ENCODE peak calls at places on chromosomes 13 and 19, in four cellular contexts. L is left lung, Q is omental fat pad, D is GM23338. E is an unnamed sample.

GRCh38 chr13:27493981-27494380 is 43.6 kb upstream of the MTIF3 start:
- DNase-seq in D (no peak), L (no peak), Q (no peak), E (no peak)

GRCh38 chr19:9939301-9939913 is 3.1 kb upstream of the OLFM2 start:
- DNase-seq in Q (no peak), L (no peak), D (peak), E (no peak)

GRCh38 chr13:41492432-41493267 is 35.3 kb downstream of the RGCC start:
- DNase-seq in L (no peak), D (no peak), Q (no peak), E (no peak)

GRCh38 chr19:5687360-5688198 is 2.5 kb upstream of the RPL36 start:
- DNase-seq in D (no peak), Q (no peak), L (no peak), E (no peak)

GRCh38 chr13:111382411-111382810 is 62.0 kb downstream of the TEX29 start:
- DNase-seq in Q (no peak), D (no peak), L (no peak), E (no peak)

GRCh38 chr13:77425705-77426104 is 98.8 kb upstream of the MYCBP2 start:
- DNase-seq in D (peak), L (no peak), Q (no peak), E (no peak)

GRCh38 chr13:109212630-109213029 is 573.8 kb downstream of the IRS2 start:
- DNase-seq in L (no peak), D (no peak), Q (no peak), E (no peak)

GRCh38 chr19:34317311-34317927 is 47.6 kb upstream of the GPI start:
- DNase-seq in L (no peak), D (no peak), Q (no peak), E (no peak)

GRCh38 chr13:79679334-79679733 is 198.4 kb downstream of the NDFIP2 start:
- DNase-seq in L (peak), D (peak), Q (peak), E (no peak)

GRCh38 chr13:73194310-73194709 is 135.5 kb downstream of the KLF5 start:
- DNase-seq in L (no peak), Q (no peak), D (no peak), E (no peak)

GRCh38 chr13:45500492-45501174 is 35.9 kb downstream of the COG3 start:
- DNase-seq in D (no peak), L (no peak), Q (no peak), E (no peak)

GRCh38 chr13:108033800-108034707 is 181.3 kb downstream of the LIG4 start:
- DNase-seq in L (no peak), D (no peak), Q (no peak), E (no peak)

GRCh38 chr19:1980782-1981181 is 34.7 kb downstream of the BTBD2 start:
- DNase-seq in D (no peak), Q (no peak), L (no peak), E (no peak)

GRCh38 chr19:55661826-55662225 is 7.0 kb downstream of the U2AF2 start:
- DNase-seq in D (no peak), Q (no peak), L (no peak), E (no peak)

GRCh38 chr19:1598777-1599459 is 6.3 kb upstream of the MBD3 start:
- DNase-seq in L (no peak), Q (no peak), D (no peak), E (no peak)

GRCh38 chr19:38139122-38139521 is 84.9 kb downstream of the DPF1 start:
- DNase-seq in Q (no peak), L (no peak), D (no peak), E (no peak)

E was measured in SIG-M5.